ENCODE peak calls at places on chromosomes 16 and 17, in ten cellular contexts. J is OCI-M1, B is mucosa of gallbladder, O is NCI-H460, Y is GM10248, Z is HT1080, W is transverse colon, H is anterior cingulate cortex, E is NCI-H345, M is WTC11. C is an unnamed sample.
A peak's percentile ranks its signal among the peaks of the same experiment; 100 is the strongest.

GRCh38 chr17:38361700-38362465 is 10.2 kb downstream of the SOCS7 start:
- DNase-seq in Y (no peak), Z (no peak), O (no peak), H (no peak), B (no peak), J (no peak), M (no peak), E (no peak), W (no peak), C (no peak)

GRCh38 chr17:51279183-51279582 is 18.8 kb downstream of the UTP18 start:
- DNase-seq in H (no peak), Z (no peak), Y (no peak), E (no peak), B (no peak), M (no peak), W (no peak), O (no peak), J (no peak), C (no peak)

GRCh38 chr16:30000768-30001631 is 5.0 kb downstream of the INO80E start:
- DNase-seq in H (no peak), E (no peak), Y (no peak), Z (no peak), J (no peak), W (no peak), O (no peak), B (no peak), M (peak; percentile 77), C (no peak)

GRCh38 chr17:81928497-81929252 is 1.1 kb upstream of the MAFG start:
- DNase-seq in H (no peak), Y (no peak), E (no peak), J (no peak), B (no peak), O (no peak), Z (no peak), M (no peak), W (no peak), C (no peak)

GRCh38 chr17:80279895-80280294 is 19.2 kb downstream of the RNF213 start:
- DNase-seq in M (no peak), E (no peak), Z (no peak), H (no peak), J (no peak), O (no peak), B (peak; percentile 81), Y (no peak), W (no peak), C (no peak)

GRCh38 chr16:1645914-1646525 is 32.1 kb upstream of the JPT2 start:
- DNase-seq in E (peak; percentile 78), Z (peak; percentile 51), Y (no peak), M (no peak), J (peak; percentile 19), H (no peak), O (peak; percentile 60), B (no peak), W (no peak), C (no peak)

GRCh38 chr16:16083421-16084156 is 134.2 kb downstream of the ABCC1 start:
- DNase-seq in M (no peak), H (no peak), O (no peak), W (no peak), E (no peak), Z (peak; percentile 57), J (peak; percentile 89), B (no peak), Y (no peak), C (no peak)

GRCh38 chr17:7782237-7782636 is 51.8 kb upstream of the KDM6B start:
- DNase-seq in J (no peak), B (no peak), W (no peak), E (no peak), Y (no peak), O (no peak), Z (peak; percentile 31), M (no peak), H (no peak), C (no peak)

GRCh38 chr16:4550587-4550986 is 5.6 kb upstream of the C16orf96 start:
- DNase-seq in E (no peak), Z (no peak), Y (no peak), B (no peak), O (no peak), M (no peak), H (no peak), W (no peak), J (no peak), C (no peak)

GRCh38 chr16:2339521-2340484 is 725 bp downstream of the ABCA3 start:
- DNase-seq in H (peak; percentile 68), Z (peak; percentile 26), J (peak; percentile 42), Y (peak; percentile 63), O (peak; percentile 35), M (peak; percentile 55), B (peak; percentile 19), E (peak; percentile 49), W (peak; percentile 60), C (peak; percentile 19)

GRCh38 chr16:29777576-29778360 is at the start of gene ZG16:
- DNase-seq in Z (no peak), H (no peak), B (no peak), M (no peak), J (no peak), Y (no peak), O (no peak), E (no peak), W (no peak), C (no peak)

GRCh38 chr16:88782454-88783390 is 2.3 kb downstream of the PIEZO1 start:
- DNase-seq in B (no peak), E (no peak), J (no peak), W (no peak), M (no peak), Y (no peak), O (no peak), H (no peak), Z (peak; percentile 76), C (peak; percentile 59)

GRCh38 chr16:71311553-71312158 is 22.5 kb upstream of the CMTR2 start:
- DNase-seq in B (no peak), M (peak; percentile 62), J (peak; percentile 55), H (peak; percentile 1), E (peak; percentile 24), W (no peak), Z (no peak), Y (peak; percentile 41), O (peak; percentile 14), C (no peak)

GRCh38 chr16:3101018-3101840 is 2.1 kb upstream of the ZSCAN10 start:
- DNase-seq in M (peak; percentile 61), O (peak; percentile 41), W (no peak), Y (peak; percentile 59), J (peak; percentile 63), E (no peak), B (no peak), Z (no peak), H (no peak), C (peak; percentile 38)

GRCh38 chr17:63699638-63700527 is at the start of gene LIMD2:
- DNase-seq in E (peak; percentile 76), J (peak; percentile 80), O (no peak), Y (peak; percentile 85), W (peak; percentile 70), B (peak; percentile 42), M (peak; percentile 76), Z (no peak), H (no peak), C (peak; percentile 81)

GRCh38 chr17:50363217-50364060 is 9.5 kb downstream of the MRPL27 start:
- DNase-seq in B (no peak), M (peak; percentile 82), E (no peak), O (no peak), Z (no peak), J (no peak), Y (no peak), H (peak; percentile 46), W (no peak), C (no peak)

GRCh38 chr16:49542391-49542891 is 168.8 kb downstream of the C16orf78 start:
- DNase-seq in O (no peak), B (no peak), J (no peak), Z (no peak), H (no peak), E (no peak), W (no peak), M (no peak), Y (no peak), C (no peak)

GRCh38 chr16:27244363-27244755 is 24.2 kb downstream of the NSMCE1 start:
- DNase-seq in Z (no peak), O (no peak), H (no peak), M (no peak), W (no peak), Y (no peak), E (no peak), B (no peak), J (no peak), C (no peak)

GRCh38 chr17:56690441-56691291 is 97.2 kb downstream of the NOG start:
- DNase-seq in Y (no peak), M (no peak), O (no peak), B (no peak), W (no peak), H (no peak), Z (no peak), J (no peak), E (no peak), C (no peak)

GRCh38 chr17:31294231-31294630 is 2.8 kb downstream of the OMG start:
- DNase-seq in H (no peak), Y (no peak), J (no peak), B (no peak), E (no peak), O (no peak), Z (no peak), M (no peak), W (no peak), C (no peak)

GRCh38 chr16:70703041-70703834 is 17.4 kb upstream of the MTSS2 start:
- DNase-seq in J (no peak), B (peak; percentile 32), E (peak; percentile 19), Y (no peak), H (no peak), Z (peak; percentile 33), O (no peak), M (peak; percentile 45), W (peak; percentile 47), C (no peak)

GRCh38 chr16:85717393-85718152 is 28.8 kb upstream of the GINS2 start:
- DNase-seq in J (peak; percentile 83), W (peak; percentile 72), O (peak; percentile 30), E (peak; percentile 71), H (peak; percentile 22), Y (peak; percentile 79), M (peak; percentile 73), Z (peak; percentile 42), B (peak; percentile 62), C (peak; percentile 51)

GRCh38 chr16:76484020-76484419 is 206.8 kb downstream of the CNTNAP4 start:
- DNase-seq in J (no peak), E (no peak), B (no peak), W (no peak), Z (no peak), Y (no peak), M (no peak), H (no peak), O (no peak), C (no peak)

GRCh38 chr17:58112970-58113631 is 29.9 kb downstream of the DYNLL2 start:
- DNase-seq in Z (peak; percentile 43), W (peak; percentile 86), B (peak; percentile 80), H (peak; percentile 36), E (peak; percentile 68), Y (peak; percentile 76), J (peak; percentile 83), M (peak; percentile 92), O (peak; percentile 75), C (peak; percentile 79)

GRCh38 chr16:2769100-2769529 is 8.0 kb downstream of the ELOB start:
- DNase-seq in W (no peak), J (no peak), H (no peak), M (no peak), Y (no peak), E (no peak), B (no peak), O (no peak), Z (no peak), C (no peak)

GRCh38 chr17:27288183-27288582 is 5.7 kb upstream of the WSB1 start:
- DNase-seq in M (no peak), Y (no peak), H (no peak), B (no peak), J (no peak), E (no peak), Z (no peak), O (no peak), W (no peak), C (no peak)

GRCh38 chr16:1150511-1150982 is 2.4 kb upstream of the CACNA1H start:
- DNase-seq in Z (no peak), Y (no peak), B (no peak), J (peak; percentile 3), M (peak; percentile 57), H (no peak), E (no peak), O (peak; percentile 36), W (no peak), C (no peak)

GRCh38 chr16:72246423-72246822 is 74.5 kb upstream of the PMFBP1 start:
- DNase-seq in B (no peak), O (no peak), Z (no peak), W (no peak), Y (peak; percentile 18), H (no peak), J (no peak), M (no peak), E (no peak), C (no peak)